ENCODE peak calls at places on chromosomes 2 and 18, in nine cellular contexts. One of them, this sample, is unnamed.

GRCh38 chr2:120861576-120862191 is 126.0 kb downstream of the GLI2 start:
- DNase-seq in breast epithelium: no peak
- DNase-seq in transverse colon: no peak
- DNase-seq in sigmoid colon: no peak
- DNase-seq in testis: no peak
- DNase-seq in suprapubic skin: peak; percentile 39
- DNase-seq in A549: no peak
- DNase-seq in GM12891: no peak
- DNase-seq in heart left ventricle: no peak
- DNase-seq in this sample: no peak

GRCh38 chr18:58183226-58183625 is 139.2 kb downstream of the NEDD4L start:
- DNase-seq in transverse colon: no peak
- DNase-seq in testis: no peak
- DNase-seq in GM12891: no peak
- DNase-seq in heart left ventricle: no peak
- DNase-seq in breast epithelium: no peak
- DNase-seq in suprapubic skin: no peak
- DNase-seq in A549: no peak
- DNase-seq in sigmoid colon: no peak
- DNase-seq in this sample: no peak

GRCh38 chr18:24878289-24878688 is 417.9 kb downstream of the HRH4 start:
- DNase-seq in suprapubic skin: no peak
- DNase-seq in heart left ventricle: peak; percentile 19
- DNase-seq in transverse colon: no peak
- DNase-seq in breast epithelium: no peak
- DNase-seq in sigmoid colon: no peak
- DNase-seq in testis: peak; percentile 34
- DNase-seq in A549: peak; percentile 17
- DNase-seq in GM12891: no peak
- DNase-seq in this sample: no peak

GRCh38 chr18:43634994-43635393 is 357.7 kb upstream of the SYT4 start:
- DNase-seq in A549: no peak
- DNase-seq in breast epithelium: no peak
- DNase-seq in heart left ventricle: no peak
- DNase-seq in suprapubic skin: no peak
- DNase-seq in sigmoid colon: no peak
- DNase-seq in transverse colon: no peak
- DNase-seq in GM12891: no peak
- DNase-seq in testis: no peak
- DNase-seq in this sample: no peak

GRCh38 chr2:231222318-231223000 is 24.0 kb downstream of the ARMC9 start:
- DNase-seq in GM12891: no peak
- DNase-seq in sigmoid colon: peak; percentile 65
- DNase-seq in heart left ventricle: no peak
- DNase-seq in suprapubic skin: no peak
- DNase-seq in transverse colon: no peak
- DNase-seq in testis: no peak
- DNase-seq in A549: no peak
- DNase-seq in breast epithelium: no peak
- DNase-seq in this sample: no peak

GRCh38 chr18:76162886-76163285 is 332.2 kb downstream of the ZNF516 start:
- DNase-seq in GM12891: no peak
- DNase-seq in A549: no peak
- DNase-seq in testis: no peak
- DNase-seq in suprapubic skin: no peak
- DNase-seq in heart left ventricle: no peak
- DNase-seq in transverse colon: no peak
- DNase-seq in sigmoid colon: no peak
- DNase-seq in breast epithelium: no peak
- DNase-seq in this sample: no peak

GRCh38 chr18:68724021-68724420 is 9.1 kb upstream of the TMX3 start:
- DNase-seq in A549: no peak
- DNase-seq in GM12891: no peak
- DNase-seq in heart left ventricle: no peak
- DNase-seq in transverse colon: no peak
- DNase-seq in suprapubic skin: no peak
- DNase-seq in breast epithelium: no peak
- DNase-seq in testis: no peak
- DNase-seq in sigmoid colon: no peak
- DNase-seq in this sample: no peak

GRCh38 chr2:215660687-215661086 is 224.8 kb upstream of the FN1 start:
- DNase-seq in testis: no peak
- DNase-seq in transverse colon: no peak
- DNase-seq in sigmoid colon: no peak
- DNase-seq in suprapubic skin: no peak
- DNase-seq in GM12891: no peak
- DNase-seq in heart left ventricle: no peak
- DNase-seq in breast epithelium: no peak
- DNase-seq in A549: no peak
- DNase-seq in this sample: no peak

GRCh38 chr2:5758346-5758745 is 66.2 kb downstream of the SOX11 start:
- DNase-seq in heart left ventricle: no peak
- DNase-seq in GM12891: no peak
- DNase-seq in suprapubic skin: no peak
- DNase-seq in A549: no peak
- DNase-seq in transverse colon: no peak
- DNase-seq in breast epithelium: no peak
- DNase-seq in testis: no peak
- DNase-seq in sigmoid colon: no peak
- DNase-seq in this sample: no peak

GRCh38 chr2:60565472-60565871 is 12.0 kb upstream of the BCL11A start:
- DNase-seq in GM12891: no peak
- DNase-seq in breast epithelium: no peak
- DNase-seq in sigmoid colon: no peak
- DNase-seq in testis: no peak
- DNase-seq in suprapubic skin: no peak
- DNase-seq in transverse colon: peak; percentile 39
- DNase-seq in A549: peak; percentile 42
- DNase-seq in heart left ventricle: no peak
- DNase-seq in this sample: no peak

GRCh38 chr2:20604401-20604911 is 46.4 kb downstream of the HS1BP3 start:
- DNase-seq in heart left ventricle: no peak
- DNase-seq in sigmoid colon: peak; percentile 73
- DNase-seq in A549: no peak
- DNase-seq in testis: no peak
- DNase-seq in breast epithelium: no peak
- DNase-seq in GM12891: no peak
- DNase-seq in transverse colon: no peak
- DNase-seq in suprapubic skin: peak; percentile 28
- DNase-seq in this sample: no peak

GRCh38 chr2:70494283-70494886 is 59.2 kb downstream of the TGFA start:
- DNase-seq in breast epithelium: no peak
- DNase-seq in heart left ventricle: no peak
- DNase-seq in GM12891: no peak
- DNase-seq in testis: no peak
- DNase-seq in transverse colon: no peak
- DNase-seq in A549: no peak
- DNase-seq in suprapubic skin: no peak
- DNase-seq in sigmoid colon: no peak
- DNase-seq in this sample: no peak

GRCh38 chr2:5991305-5991968 is 299.3 kb downstream of the SOX11 start:
- DNase-seq in testis: no peak
- DNase-seq in suprapubic skin: no peak
- DNase-seq in A549: no peak
- DNase-seq in transverse colon: no peak
- DNase-seq in heart left ventricle: no peak
- DNase-seq in breast epithelium: peak; percentile 51
- DNase-seq in sigmoid colon: no peak
- DNase-seq in GM12891: no peak
- DNase-seq in this sample: no peak

GRCh38 chr2:68798574-68798973 is 64.0 kb downstream of the ARHGAP25 start:
- DNase-seq in breast epithelium: no peak
- DNase-seq in sigmoid colon: no peak
- DNase-seq in testis: no peak
- DNase-seq in A549: no peak
- DNase-seq in suprapubic skin: no peak
- DNase-seq in GM12891: no peak
- DNase-seq in heart left ventricle: no peak
- DNase-seq in transverse colon: no peak
- DNase-seq in this sample: no peak

GRCh38 chr2:39121523-39122063 is 742 bp upstream of the SOS1 start:
- DNase-seq in sigmoid colon: no peak
- DNase-seq in testis: no peak
- DNase-seq in breast epithelium: no peak
- DNase-seq in A549: no peak
- DNase-seq in heart left ventricle: no peak
- DNase-seq in transverse colon: no peak
- DNase-seq in GM12891: no peak
- DNase-seq in suprapubic skin: no peak
- DNase-seq in this sample: no peak

GRCh38 chr2:151691621-151692020 is 42.7 kb downstream of the NEB start:
- DNase-seq in testis: no peak
- DNase-seq in GM12891: no peak
- DNase-seq in transverse colon: no peak
- DNase-seq in sigmoid colon: no peak
- DNase-seq in A549: no peak
- DNase-seq in breast epithelium: no peak
- DNase-seq in suprapubic skin: no peak
- DNase-seq in heart left ventricle: no peak
- DNase-seq in this sample: no peak

GRCh38 chr2:34825671-34826070 is 1226.6 kb upstream of the FAM98A start:
- DNase-seq in suprapubic skin: no peak
- DNase-seq in breast epithelium: no peak
- DNase-seq in sigmoid colon: no peak
- DNase-seq in transverse colon: no peak
- DNase-seq in testis: no peak
- DNase-seq in heart left ventricle: no peak
- DNase-seq in A549: no peak
- DNase-seq in GM12891: no peak
- DNase-seq in this sample: no peak

GRCh38 chr18:34659579-34660517 is 50.2 kb upstream of the DTNA start:
- DNase-seq in sigmoid colon: peak; percentile 94
- DNase-seq in testis: peak; percentile 91
- DNase-seq in breast epithelium: peak; percentile 87
- DNase-seq in transverse colon: peak; percentile 73
- DNase-seq in A549: peak; percentile 63
- DNase-seq in suprapubic skin: peak; percentile 90
- DNase-seq in heart left ventricle: peak; percentile 82
- DNase-seq in GM12891: no peak
- DNase-seq in this sample: peak; percentile 28

DNA sequence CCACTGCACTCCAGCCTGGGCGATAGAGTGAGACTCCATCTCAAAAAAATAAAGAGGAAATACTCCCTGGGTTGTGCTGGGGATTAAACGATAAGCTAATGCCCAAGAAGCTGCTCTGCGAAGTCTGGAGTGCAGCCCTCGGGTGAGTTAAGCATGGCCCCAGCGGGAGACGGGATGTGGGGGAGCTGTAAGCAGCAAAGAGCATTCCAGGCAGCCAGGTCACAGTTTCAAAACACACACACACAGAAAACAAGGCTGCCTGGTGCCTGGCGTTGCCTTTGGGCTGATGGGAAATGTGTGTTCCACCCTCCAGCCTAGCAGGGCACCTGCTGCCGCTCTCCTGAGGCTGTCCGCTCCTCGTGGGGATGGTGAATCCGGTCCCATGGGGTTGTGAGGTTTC is 24.1 kb downstream of the ODC1 start:
- DNase-seq in sigmoid colon: no peak
- DNase-seq in breast epithelium: no peak
- DNase-seq in suprapubic skin: no peak
- DNase-seq in transverse colon: no peak
- DNase-seq in heart left ventricle: no peak
- DNase-seq in A549: no peak
- DNase-seq in testis: no peak
- DNase-seq in GM12891: no peak
- DNase-seq in this sample: peak; percentile 53
- TF ChIP-seq POLR2A in sigmoid colon: no peak
- TF ChIP-seq POLR2A in breast epithelium: no peak
- TF ChIP-seq POLR2A in suprapubic skin: no peak
- TF ChIP-seq POLR2A in transverse colon: no peak
- TF ChIP-seq POLR2A in heart left ventricle: no peak
- TF ChIP-seq POLR2A in A549: no peak
- TF ChIP-seq POLR2A in testis: no peak
- TF ChIP-seq POLR2A in GM12891: no peak
- TF ChIP-seq POLR2A in this sample: no peak

GRCh38 chr2:42053482-42053790 is 5.6 kb downstream of the PKDCC start:
- DNase-seq in GM12891: no peak
- DNase-seq in A549: no peak
- DNase-seq in heart left ventricle: no peak
- DNase-seq in transverse colon: no peak
- DNase-seq in testis: no peak
- DNase-seq in suprapubic skin: no peak
- DNase-seq in breast epithelium: no peak
- DNase-seq in sigmoid colon: no peak
- DNase-seq in this sample: no peak

GRCh38 chr2:42055573-42056514 is 8.0 kb downstream of the PKDCC start:
- DNase-seq in A549: peak; percentile 65
- DNase-seq in breast epithelium: no peak
- DNase-seq in transverse colon: peak; percentile 90
- DNase-seq in testis: no peak
- DNase-seq in GM12891: no peak
- DNase-seq in sigmoid colon: peak; percentile 89
- DNase-seq in heart left ventricle: no peak
- DNase-seq in suprapubic skin: no peak
- DNase-seq in this sample: no peak

GRCh38 chr2:42052702-42053481 is 5.1 kb downstream of the PKDCC start:
- DNase-seq in GM12891: no peak
- DNase-seq in A549: no peak
- DNase-seq in sigmoid colon: no peak
- DNase-seq in transverse colon: no peak
- DNase-seq in breast epithelium: no peak
- DNase-seq in testis: no peak
- DNase-seq in suprapubic skin: no peak
- DNase-seq in heart left ventricle: no peak
- DNase-seq in this sample: no peak

GRCh38 chr2:42054657-42055430 is 7.0 kb downstream of the PKDCC start:
- DNase-seq in suprapubic skin: no peak
- DNase-seq in sigmoid colon: no peak
- DNase-seq in transverse colon: peak; percentile 85
- DNase-seq in GM12891: no peak
- DNase-seq in testis: no peak
- DNase-seq in breast epithelium: no peak
- DNase-seq in heart left ventricle: no peak
- DNase-seq in A549: no peak
- DNase-seq in this sample: no peak

GRCh38 chr2:42053791-42054656 is 6.2 kb downstream of the PKDCC start:
- DNase-seq in A549: no peak
- DNase-seq in sigmoid colon: peak; percentile 93
- DNase-seq in heart left ventricle: peak; percentile 72
- DNase-seq in transverse colon: peak; percentile 66
- DNase-seq in breast epithelium: no peak
- DNase-seq in GM12891: no peak
- DNase-seq in suprapubic skin: no peak
- DNase-seq in testis: peak; percentile 78
- DNase-seq in this sample: no peak
- TF ChIP-seq POLR2A in A549: no peak
- TF ChIP-seq POLR2A in sigmoid colon: peak; percentile 19
- TF ChIP-seq POLR2A in heart left ventricle: no peak
- TF ChIP-seq POLR2A in transverse colon: no peak
- TF ChIP-seq POLR2A in breast epithelium: no peak
- TF ChIP-seq POLR2A in GM12891: no peak
- TF ChIP-seq POLR2A in suprapubic skin: no peak
- TF ChIP-seq POLR2A in testis: no peak
- TF ChIP-seq POLR2A in this sample: no peak

GRCh38 chr2:96771792-96772618 is 11.3 kb downstream of the CNNM4 start:
- DNase-seq in GM12891: no peak
- DNase-seq in sigmoid colon: no peak
- DNase-seq in heart left ventricle: no peak
- DNase-seq in transverse colon: peak; percentile 84
- DNase-seq in breast epithelium: peak; percentile 44
- DNase-seq in suprapubic skin: no peak
- DNase-seq in testis: no peak
- DNase-seq in A549: no peak
- DNase-seq in this sample: no peak
- TF ChIP-seq POLR2A in GM12891: no peak
- TF ChIP-seq POLR2A in sigmoid colon: no peak
- TF ChIP-seq POLR2A in heart left ventricle: no peak
- TF ChIP-seq POLR2A in transverse colon: no peak
- TF ChIP-seq POLR2A in breast epithelium: no peak
- TF ChIP-seq POLR2A in suprapubic skin: no peak
- TF ChIP-seq POLR2A in testis: no peak
- TF ChIP-seq POLR2A in A549: no peak
- TF ChIP-seq POLR2A in this sample: no peak

GRCh38 chr18:3177902-3178687 is 41.7 kb downstream of the MYOM1 start:
- DNase-seq in testis: peak; percentile 57
- DNase-seq in breast epithelium: peak; percentile 26
- DNase-seq in transverse colon: peak; percentile 63
- DNase-seq in sigmoid colon: peak; percentile 80
- DNase-seq in heart left ventricle: peak; percentile 52
- DNase-seq in suprapubic skin: peak; percentile 73
- DNase-seq in GM12891: peak; percentile 30
- DNase-seq in A549: no peak
- DNase-seq in this sample: no peak
- TF ChIP-seq POLR2A in testis: no peak
- TF ChIP-seq POLR2A in breast epithelium: no peak
- TF ChIP-seq POLR2A in transverse colon: peak; percentile 29
- TF ChIP-seq POLR2A in sigmoid colon: no peak
- TF ChIP-seq POLR2A in heart left ventricle: no peak
- TF ChIP-seq POLR2A in suprapubic skin: no peak
- TF ChIP-seq POLR2A in GM12891: peak; percentile 72
- TF ChIP-seq POLR2A in A549: no peak
- TF ChIP-seq POLR2A in this sample: no peak

This sample was measured in H54.